ENCODE peak calls at places on chromosomes 12 and 14, in four cellular contexts. B is HepG2, M is GM12878, K is H1. R is an unnamed sample.

GRCh38 chr14:68546839-68547238 is 246.0 kb downstream of the ZFP36L1 start:
- DNase-seq in B (no peak), M (no peak), K (peak), R (no peak)

GRCh38 chr12:112447106-112447505 is 28.4 kb downstream of the PTPN11 start:
- DNase-seq in B (no peak), K (no peak), M (no peak), R (no peak)

GRCh38 chr12:30974746-30975500 is 48.4 kb downstream of the TSPAN11 start:
- DNase-seq in K (no peak), B (no peak), M (no peak), R (no peak)

GRCh38 chr14:23186913-23187654 is 3.6 kb upstream of the SLC7A8 start:
- DNase-seq in M (peak), K (peak), B (peak), R (no peak)

GRCh38 chr12:32148372-32148771 is 41.7 kb downstream of the BICD1 start:
- DNase-seq in M (no peak), B (no peak), K (no peak), R (no peak)

GRCh38 chr12:27733052-27733656 is 22.5 kb downstream of the MRPS35 start:
- DNase-seq in B (peak), K (no peak), M (no peak), R (peak)

GRCh38 chr12:65419284-65420072 is 141.0 kb downstream of the MSRB3 start:
- DNase-seq in B (no peak), M (no peak), K (no peak), R (no peak)

GRCh38 chr14:35244542-35244941 is 47.6 kb upstream of the PSMA6 start:
- DNase-seq in K (no peak), B (no peak), M (no peak), R (no peak)

GRCh38 chr12:28051516-28052456 is 79.3 kb upstream of the PTHLH start:
- DNase-seq in M (no peak), B (no peak), K (no peak), R (no peak)

GRCh38 chr12:78183854-78184253 is 353.2 kb downstream of the NAV3 start:
- DNase-seq in K (no peak), M (no peak), B (no peak), R (no peak)

GRCh38 chr12:1329784-1330474 is 264.5 kb downstream of the FBXL14 start:
- DNase-seq in M (no peak), K (no peak), B (no peak), R (no peak)

GRCh38 chr12:50765325-50765911 is 1.5 kb downstream of the ATF1 start:
- DNase-seq in K (no peak), B (peak), M (no peak), R (no peak)

GRCh38 chr12:52906049-52906645 is 1.3 kb upstream of the KRT8 start:
- DNase-seq in M (no peak), B (no peak), K (no peak), R (no peak)

GRCh38 chr14:71143391-71144290 is 236.4 kb downstream of the PCNX1 start:
- DNase-seq in B (peak), K (no peak), M (no peak), R (peak)

GRCh38 chr14:51848120-51848519 is 12.3 kb upstream of the GNG2 start:
- DNase-seq in M (no peak), B (no peak), K (no peak), R (no peak)

GRCh38 chr12:78929075-78929418 is 64.5 kb downstream of the SYT1 start:
- DNase-seq in M (no peak), B (no peak), K (no peak), R (no peak)

GRCh38 chr12:58668831-58669230 is 251.5 kb downstream of the LRIG3 start:
- DNase-seq in B (no peak), K (no peak), M (no peak), R (no peak)

GRCh38 chr14:99602054-99602787 is 1.8 kb downstream of the CCDC85C start:
- DNase-seq in B (peak), K (no peak), M (no peak), R (no peak)

GRCh38 chr14:65958664-65959562 is 527.3 kb upstream of the CCDC196 start:
- DNase-seq in M (no peak), B (peak), K (peak), R (peak)

GRCh38 chr14:20680843-20681347 is 3.5 kb upstream of the RNASE4 start:
- DNase-seq in M (no peak), B (no peak), K (no peak), R (no peak)

GRCh38 chr14:20681348-20682126 is 2.8 kb upstream of the RNASE4 start:
- DNase-seq in B (peak), M (peak), K (peak), R (no peak)

GRCh38 chr14:20679907-20680306 is 4.5 kb upstream of the RNASE4 start:
- DNase-seq in B (peak), K (peak), M (no peak), R (no peak)

GRCh38 chr14:20682127-20682434 is 2.3 kb upstream of the RNASE4 start:
- DNase-seq in K (no peak), M (no peak), B (no peak), R (no peak)

GRCh38 chr14:20680363-20680762 is 4.0 kb upstream of the RNASE4 start:
- DNase-seq in M (no peak), K (no peak), B (no peak), R (no peak)
- H3K9ac ChIP-seq in M (peak), K (no peak), B (peak), R (no peak)

DNA sequence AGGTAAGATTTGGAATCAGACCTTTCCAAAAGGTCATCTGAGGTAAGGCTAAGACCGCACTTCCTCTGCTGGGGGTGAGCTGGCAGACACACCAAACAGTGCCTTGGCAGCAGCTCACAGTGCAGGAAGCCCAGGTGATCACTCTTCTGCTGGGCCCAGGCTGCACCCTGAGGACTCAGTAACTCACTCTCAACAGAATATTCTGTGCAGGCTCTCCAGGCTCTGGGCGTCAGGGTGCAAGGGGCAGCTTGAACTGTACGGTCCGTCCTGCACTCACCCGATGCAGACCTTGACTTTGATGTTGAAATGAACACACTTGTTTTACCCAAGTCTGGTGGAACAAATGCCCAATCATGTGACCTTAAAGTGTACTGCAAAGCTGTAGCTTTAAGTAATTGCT is 6.0 kb downstream of the ALKBH2 start:
- DNase-seq in M (no peak), B (peak), K (no peak), R (no peak)
- TF ChIP-seq SUZ12 in M (no peak), B (no peak), K (no peak), R (no peak)

GRCh38 chr12:15220451-15220850 is 766 bp downstream of the RERG start:
- DNase-seq in B (no peak), K (no peak), M (no peak), R (no peak)
- H3K9ac ChIP-seq in B (no peak), K (no peak), M (no peak), R (peak)

GRCh38 chr12:131275824-131276223 is 322.1 kb downstream of the ADGRD1 start:
- DNase-seq in M (no peak), B (no peak), K (no peak), R (no peak)
- TF ChIP-seq SUZ12 in M (no peak), B (no peak), K (no peak), R (no peak)

GRCh38 chr12:106079148-106079738 is 59.5 kb downstream of the NUAK1 start:
- DNase-seq in K (no peak), B (no peak), M (no peak), R (no peak)

GRCh38 chr12:106080786-106081185 is 58.0 kb downstream of the NUAK1 start:
- DNase-seq in B (no peak), M (no peak), K (no peak), R (no peak)

GRCh38 chr12:106081606-106082005 is 57.1 kb downstream of the NUAK1 start:
- DNase-seq in M (no peak), K (no peak), B (peak), R (no peak)

GRCh38 chr12:106080111-106080732 is 58.5 kb downstream of the NUAK1 start:
- DNase-seq in M (no peak), B (no peak), K (no peak), R (no peak)

DNA sequence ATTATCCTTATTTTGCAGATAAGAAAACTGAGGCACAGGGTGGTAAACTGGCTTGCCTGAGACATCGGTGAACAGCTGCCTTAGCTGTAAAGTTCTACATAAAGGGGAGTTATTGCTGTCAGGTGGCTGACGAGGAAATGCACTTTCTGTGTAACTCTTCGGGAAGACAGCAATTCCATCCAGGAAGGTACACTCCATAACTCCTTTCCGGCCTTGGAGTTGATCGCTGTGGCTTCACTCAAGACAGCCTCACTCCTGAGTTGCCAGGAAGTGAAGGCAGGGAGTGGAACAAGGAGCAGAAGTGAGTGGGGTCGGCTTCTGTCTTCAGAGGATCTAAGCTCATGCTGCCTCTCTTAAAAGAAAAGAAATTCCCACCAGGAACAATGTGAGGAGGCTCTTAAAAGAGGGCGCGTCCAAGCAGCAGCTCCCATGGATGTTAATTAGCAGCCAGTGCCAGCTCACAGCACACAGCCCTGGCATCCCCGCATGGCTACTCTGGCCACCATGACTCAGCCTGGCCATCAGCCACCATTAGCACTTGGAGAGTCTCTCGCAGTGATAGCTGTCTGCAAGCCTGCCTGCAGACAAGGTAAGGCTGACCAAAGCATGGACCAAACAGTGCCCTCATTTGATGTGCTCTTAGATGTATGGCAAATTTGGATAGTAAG is 60.3 kb downstream of the NUAK1 start:
- DNase-seq in B (no peak), K (no peak), M (no peak), R (no peak)
- H3K9ac ChIP-seq in B (no peak), K (no peak), M (no peak), R (no peak)

GRCh38 chr14:104776961-104777807 is 18.4 kb downstream of the AKT1 start:
- DNase-seq in B (no peak), M (no peak), K (peak), R (no peak)
- TF ChIP-seq SUZ12 in B (no peak), M (no peak), K (no peak), R (no peak)

GRCh38 chr12:104462931-104463339 is 6.2 kb downstream of the CHST11 start:
- DNase-seq in B (no peak), M (peak), K (no peak), R (no peak)

GRCh38 chr12:104464899-104465298 is 8.2 kb downstream of the CHST11 start:
- DNase-seq in M (no peak), K (no peak), B (no peak), R (no peak)

GRCh38 chr12:104462325-104462724 is 5.6 kb downstream of the CHST11 start:
- DNase-seq in K (no peak), M (no peak), B (no peak), R (no peak)

GRCh38 chr12:104465379-104465778 is 8.6 kb downstream of the CHST11 start:
- DNase-seq in B (no peak), M (no peak), K (no peak), R (no peak)

GRCh38 chr12:104463371-104463770 is 6.6 kb downstream of the CHST11 start:
- DNase-seq in M (no peak), K (no peak), B (no peak), R (no peak)
- H3K9ac ChIP-seq in M (peak), K (no peak), B (no peak), R (no peak)

GRCh38 chr12:131835616-131836171 is 7.5 kb downstream of the MMP17 start:
- DNase-seq in K (no peak), M (no peak), B (no peak), R (no peak)

GRCh38 chr12:131834798-131835615 is 6.8 kb downstream of the MMP17 start:
- DNase-seq in B (no peak), K (peak), M (no peak), R (no peak)

GRCh38 chr12:131833896-131834641 is 5.9 kb downstream of the MMP17 start:
- DNase-seq in K (peak), B (no peak), M (no peak), R (no peak)

GRCh38 chr12:131836193-131836592 is 8.0 kb downstream of the MMP17 start:
- DNase-seq in K (no peak), B (no peak), M (no peak), R (no peak)

DNA sequence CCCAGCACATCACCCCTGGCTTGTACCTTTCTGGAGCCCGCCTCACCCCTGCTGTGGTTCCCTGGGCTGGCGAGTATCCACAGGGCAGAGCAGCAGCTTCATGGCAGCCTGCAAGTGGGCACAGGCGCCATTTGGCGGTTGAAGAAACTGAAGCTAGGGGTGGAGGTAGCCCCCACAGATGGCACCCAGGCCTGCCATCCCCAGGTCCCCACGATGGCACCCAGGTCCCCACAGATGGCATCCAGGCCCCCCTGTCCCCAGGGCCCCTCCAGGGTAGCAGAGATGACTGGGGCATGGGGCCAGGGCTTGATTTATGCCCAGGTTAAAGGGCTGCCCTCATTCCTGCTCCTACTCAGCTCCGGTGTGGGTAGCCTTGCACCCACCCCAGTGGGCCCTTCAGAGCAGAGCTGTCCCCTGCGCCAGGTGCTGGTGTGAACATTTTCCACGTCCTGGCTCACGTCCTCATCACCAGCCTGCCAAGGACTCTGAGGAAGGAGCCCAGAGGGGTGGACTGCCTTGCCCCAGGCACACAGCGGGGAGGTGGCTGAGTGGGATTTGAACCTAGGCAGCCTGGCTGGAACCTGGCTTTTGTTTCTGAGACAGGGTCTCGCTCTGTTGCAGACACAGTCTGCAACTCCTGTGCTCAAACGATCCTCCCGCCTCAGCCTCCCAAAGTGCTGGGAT is 8.7 kb downstream of the MMP17 start:
- DNase-seq in K (no peak), B (no peak), M (no peak), R (no peak)
- TF ChIP-seq SUZ12 in K (no peak), B (no peak), M (no peak), R (no peak)

GRCh38 chr12:57472391-57472790 is 7.3 kb downstream of the ARHGAP9 start:
- DNase-seq in B (no peak), K (no peak), M (no peak), R (no peak)

GRCh38 chr12:57473392-57473791 is 6.3 kb downstream of the ARHGAP9 start:
- DNase-seq in M (no peak), B (no peak), K (no peak), R (no peak)

GRCh38 chr12:57474430-57474829 is 5.2 kb downstream of the ARHGAP9 start:
- DNase-seq in K (no peak), B (no peak), M (no peak), R (no peak)

GRCh38 chr12:57474862-57475261 is 4.8 kb downstream of the ARHGAP9 start:
- DNase-seq in K (no peak), M (no peak), B (no peak), R (no peak)

DNA sequence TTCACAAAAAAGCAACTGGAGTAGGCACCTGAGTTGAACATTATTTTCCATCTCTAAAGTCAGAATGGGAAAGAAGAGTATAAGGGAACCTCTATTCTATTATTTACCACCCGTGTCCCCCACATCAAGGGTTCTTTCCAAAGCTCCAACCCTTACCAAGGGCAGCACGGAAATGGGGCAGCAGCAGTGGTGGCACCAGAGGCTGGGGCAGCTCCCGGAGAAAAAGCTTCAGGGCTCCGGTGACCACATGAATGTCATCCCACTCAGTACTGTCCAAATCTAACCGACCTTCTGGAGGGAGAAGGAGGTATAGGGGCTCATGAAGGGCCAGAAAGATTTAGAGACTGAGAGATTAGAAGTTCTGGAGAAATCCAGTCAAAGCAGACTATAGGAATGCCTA is 5.8 kb downstream of the ARHGAP9 start:
- DNase-seq in K (no peak), M (no peak), B (no peak), R (no peak)
- H3K9ac ChIP-seq in K (no peak), M (no peak), B (no peak), R (no peak)

DNA sequence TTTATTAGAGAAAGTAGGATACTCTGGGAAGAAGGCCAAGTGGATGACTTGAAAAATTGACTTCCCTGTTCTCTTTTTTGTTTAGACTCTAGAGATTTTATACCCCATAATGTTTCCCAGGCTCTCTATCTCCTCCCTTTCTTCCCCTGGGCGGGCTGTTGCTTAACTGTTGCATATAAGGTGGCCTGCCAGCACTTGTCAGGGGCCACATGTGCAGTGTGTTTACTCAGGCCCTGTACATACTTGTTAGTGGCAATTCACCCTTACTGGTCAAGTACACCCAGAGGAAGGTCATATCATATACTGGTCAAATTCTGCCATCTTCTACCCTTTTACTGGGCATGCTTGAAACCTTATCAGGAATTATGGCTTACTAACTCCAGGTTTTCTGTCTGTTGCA is 403.7 kb downstream of the SLC6A15 start:
- DNase-seq in K (no peak), B (no peak), M (no peak), R (no peak)
- TF ChIP-seq SUZ12 in K (no peak), B (no peak), M (no peak), R (no peak)

R was measured in NT2/D1.